ENCODE peak calls at places on chromosomes 7 and 10, in ten cellular contexts. M, L, O, T, F, J, E, P, A and V are unnamed samples.

GRCh38 chr10:61589547-61590243 is 73.0 kb upstream of the CABCOCO1 start:
- DNase-seq in M (no peak), L (no peak), O (no peak), T (no peak), F (no peak), J (no peak), E (no peak), P (no peak), A (no peak), V (no peak)

GRCh38 chr7:25216837-25217236 is 11.4 kb downstream of the NPVF start:
- DNase-seq in M (no peak), L (peak; percentile 73), O (no peak), T (no peak), F (peak; percentile 13), J (no peak), E (peak; percentile 20), P (no peak), A (no peak), V (no peak)

GRCh38 chr10:27833792-27834191 is 88.2 kb upstream of the MKX start:
- DNase-seq in M (no peak), L (no peak), O (no peak), T (no peak), F (no peak), J (no peak), E (no peak), P (no peak), A (no peak), V (no peak)

GRCh38 chr10:117483056-117483590 is 59.4 kb upstream of the EMX2 start:
- DNase-seq in M (no peak), L (no peak), O (no peak), T (no peak), F (no peak), J (no peak), E (no peak), P (no peak), A (no peak), V (no peak)

GRCh38 chr10:119253433-119254174 is 46.2 kb downstream of the GRK5 start:
- DNase-seq in M (peak; percentile 82), L (peak; percentile 95), O (no peak), T (peak; percentile 40), F (peak; percentile 85), J (peak; percentile 28), E (peak; percentile 69), P (peak; percentile 87), A (no peak), V (peak; percentile 63)

GRCh38 chr7:115086146-115086841 is 164.4 kb downstream of the MDFIC start:
- DNase-seq in M (no peak), L (no peak), O (no peak), T (no peak), F (no peak), J (no peak), E (no peak), P (no peak), A (no peak), V (no peak)

GRCh38 chr10:133370026-133370786 is 2.9 kb downstream of the ECHS1 start:
- DNase-seq in M (no peak), L (no peak), O (no peak), T (no peak), F (no peak), J (no peak), E (no peak), P (no peak), A (peak; percentile 38), V (no peak)

GRCh38 chr7:41163991-41164390 is 538.9 kb downstream of the INHBA start:
- DNase-seq in M (no peak), L (no peak), O (no peak), T (no peak), F (no peak), J (no peak), E (no peak), P (no peak), A (no peak), V (no peak)

GRCh38 chr10:46541735-46542566 is 14.5 kb downstream of the GPRIN2 start:
- DNase-seq in M (peak; percentile 34), L (no peak), O (peak; percentile 63), T (no peak), F (no peak), J (peak; percentile 13), E (no peak), P (peak; percentile 22), A (peak; percentile 47), V (no peak)
- H3K4me3 ChIP-seq in M (peak overlapping the region; percentile 45), L (peak overlapping the region; percentile 28), O (no peak overlapping the region), T (no peak overlapping the region), F (no peak overlapping the region), J (no peak overlapping the region), E (no peak overlapping the region), P (no peak overlapping the region), A (no peak overlapping the region), V (no peak overlapping the region)

GRCh38 chr7:121448429-121448828 is 52.3 kb upstream of the FAM3C start:
- DNase-seq in M (no peak), L (no peak), O (no peak), T (no peak), F (no peak), J (no peak), E (no peak), P (no peak), A (no peak), V (no peak)
- H3K4me3 ChIP-seq in M (no peak overlapping the region), L (no peak overlapping the region), O (no peak overlapping the region), T (no peak overlapping the region), F (no peak overlapping the region), J (no peak overlapping the region), E (no peak overlapping the region), P (no peak overlapping the region), A (no peak overlapping the region), V (no peak overlapping the region)

GRCh38 chr10:8444630-8445029 is 390.1 kb downstream of the GATA3 start:
- DNase-seq in M (no peak), L (peak; percentile 54), O (no peak), T (no peak), F (no peak), J (no peak), E (no peak), P (no peak), A (no peak), V (no peak)
- H3K4me3 ChIP-seq in M (no peak overlapping the region), L (no peak overlapping the region), O (no peak overlapping the region), T (no peak overlapping the region), F (no peak overlapping the region), J (no peak overlapping the region), E (no peak overlapping the region), P (no peak overlapping the region), A (no peak overlapping the region), V (no peak overlapping the region)

DNA sequence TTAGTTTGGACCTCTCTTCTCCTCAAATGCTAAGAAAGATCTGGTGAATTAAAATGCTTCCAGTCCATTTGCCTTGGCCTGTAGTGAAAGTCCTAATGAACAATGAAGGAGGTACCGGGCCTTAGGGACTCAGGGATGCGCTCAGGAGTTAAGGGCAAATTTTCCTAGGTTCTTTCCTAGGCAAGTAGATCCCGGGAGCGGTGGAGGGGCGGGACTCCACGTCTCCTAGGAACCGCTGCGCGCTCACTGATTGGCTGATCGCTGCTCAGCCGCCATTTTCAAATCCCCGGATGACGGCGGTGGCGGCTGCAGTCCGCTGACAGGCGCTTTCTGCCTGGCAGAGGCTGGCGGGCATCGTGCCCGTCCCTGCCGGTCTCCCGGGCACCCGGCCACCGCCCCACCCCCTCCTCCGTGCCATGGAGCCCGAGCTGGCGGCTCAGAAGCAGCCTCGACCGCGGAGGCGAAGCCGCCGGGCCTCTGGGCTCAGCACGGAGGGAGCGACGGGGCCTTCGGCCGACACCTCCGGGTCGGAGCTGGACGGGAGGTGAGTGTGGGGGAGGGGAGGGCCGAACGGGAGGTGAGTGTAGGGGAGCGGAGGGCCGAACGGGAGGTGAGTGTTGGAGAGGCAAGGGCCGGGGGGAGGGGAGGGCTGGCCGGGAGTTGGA is at the start of gene NET1:
- DNase-seq in M (peak; percentile 97), L (peak; percentile 91), O (peak; percentile 93), T (peak; percentile 91), F (peak; percentile 46), J (peak; percentile 90), E (peak; percentile 87), P (peak; percentile 96), A (peak; percentile 87), V (peak; percentile 97)
- H3K4me3 ChIP-seq in M (peak within 1 kb of the TSS; percentile 69), L (peak within 1 kb of the TSS; percentile 62), O (peak within 1 kb of the TSS; percentile 75), T (peak within 1 kb of the TSS; percentile 79), F (peak within 1 kb of the TSS; percentile 85), J (peak within 1 kb of the TSS; percentile 65), E (peak within 1 kb of the TSS; percentile 92), P (peak within 1 kb of the TSS; percentile 66), A (peak within 1 kb of the TSS; percentile 71), V (peak within 1 kb of the TSS; percentile 72)